ENCODE peak calls at places on chromosomes 1 and 21, in four cellular contexts. K, O, N and P are unnamed samples.

GRCh38 chr1:92975551-92976232 is 14.4 kb upstream of the DIPK1A start:
- DNase-seq in K (no peak), N (peak), O (no peak), P (no peak)

GRCh38 chr1:237851209-237851845 is 39.4 kb downstream of the ZP4 start:
- DNase-seq in O (no peak), K (peak), N (no peak), P (peak)

GRCh38 chr1:204084247-204084772 is 11.4 kb downstream of the SOX13 start:
- DNase-seq in O (no peak), N (no peak), K (no peak), P (peak)

GRCh38 chr21:32819702-32820101 is 48.1 kb upstream of the PAXBP1 start:
- DNase-seq in O (no peak), K (no peak), N (no peak), P (no peak)

GRCh38 chr1:10388387-10388715 is 10.5 kb upstream of the PGD start:
- DNase-seq in O (no peak), K (no peak), N (no peak), P (no peak)

GRCh38 chr1:241611063-241611462 is 29.1 kb downstream of the CHML start:
- DNase-seq in O (peak), K (peak), N (no peak), P (no peak)

GRCh38 chr1:193199940-193200339 is 13.5 kb upstream of the B3GALT2 start:
- DNase-seq in K (no peak), O (no peak), N (no peak), P (no peak)

GRCh38 chr1:212712451-212713303 is 13.0 kb upstream of the BATF3 start:
- DNase-seq in K (no peak), N (no peak), O (no peak), P (no peak)

GRCh38 chr1:204212715-204213114 is 1.1 kb downstream of the GOLT1A start:
- DNase-seq in N (no peak), K (no peak), O (no peak), P (no peak)

GRCh38 chr1:187809547-187809946 is 980.8 kb downstream of the PLA2G4A start:
- DNase-seq in O (no peak), N (no peak), K (no peak), P (no peak)

GRCh38 chr1:235632538-235633219 is 16.9 kb downstream of the GNG4 start:
- DNase-seq in K (no peak), O (no peak), N (peak), P (no peak)

GRCh38 chr21:38984982-38985422 is 179.3 kb downstream of the ETS2 start:
- DNase-seq in N (no peak), K (no peak), O (no peak), P (no peak)

GRCh38 chr1:220563564-220563963 is 35.6 kb downstream of the MARK1 start:
- DNase-seq in N (no peak), O (no peak), K (no peak), P (no peak)

GRCh38 chr1:6508154-6508875 is 16.8 kb upstream of the PLEKHG5 start:
- DNase-seq in O (no peak), K (no peak), N (no peak), P (no peak)

GRCh38 chr1:244654284-244655038 is 1.5 kb downstream of the DESI2 start:
- DNase-seq in K (peak), N (no peak), O (no peak), P (no peak)

GRCh38 chr1:119516680-119517079 is 9.7 kb downstream of the HSD3B1 start:
- DNase-seq in K (no peak), N (no peak), O (peak), P (peak)

GRCh38 chr1:185288435-185288834 is 28.6 kb downstream of the IVNS1ABP start:
- DNase-seq in K (peak), N (no peak), O (no peak), P (no peak)

GRCh38 chr1:237309595-237310118 is 267.7 kb downstream of the RYR2 start:
- DNase-seq in K (no peak), O (no peak), N (no peak), P (no peak)

GRCh38 chr1:89908294-89908992 is 86.5 kb upstream of the ZNF326 start:
- DNase-seq in O (no peak), K (no peak), N (no peak), P (no peak)

GRCh38 chr1:183473286-183473536 is 912 bp downstream of the SMG7 start:
- DNase-seq in O (no peak), K (no peak), N (no peak), P (no peak)

GRCh38 chr1:183471748-183472487 is 381 bp upstream of the SMG7 start:
- DNase-seq in N (peak), O (peak), K (peak), P (peak)

GRCh38 chr1:183470961-183471747 is 1.1 kb upstream of the SMG7 start:
- DNase-seq in O (peak), K (peak), N (peak), P (peak)

GRCh38 chr1:183470147-183470960 is 1.9 kb upstream of the SMG7 start:
- DNase-seq in N (peak), K (peak), O (peak), P (peak)

GRCh38 chr1:183472488-183473285 is at the start of gene SMG7:
- DNase-seq in O (no peak), K (peak), N (no peak), P (no peak)
- TF ChIP-seq EGR1 in O (no peak), K (peak), N (no peak), P (no peak)

GRCh38 chr1:183061194-183061593 is 38.0 kb downstream of the LAMC1 start:
- DNase-seq in K (no peak), N (no peak), O (no peak), P (no peak)
- TF ChIP-seq EGR1 in K (no peak), N (no peak), O (no peak), P (no peak)

DNA sequence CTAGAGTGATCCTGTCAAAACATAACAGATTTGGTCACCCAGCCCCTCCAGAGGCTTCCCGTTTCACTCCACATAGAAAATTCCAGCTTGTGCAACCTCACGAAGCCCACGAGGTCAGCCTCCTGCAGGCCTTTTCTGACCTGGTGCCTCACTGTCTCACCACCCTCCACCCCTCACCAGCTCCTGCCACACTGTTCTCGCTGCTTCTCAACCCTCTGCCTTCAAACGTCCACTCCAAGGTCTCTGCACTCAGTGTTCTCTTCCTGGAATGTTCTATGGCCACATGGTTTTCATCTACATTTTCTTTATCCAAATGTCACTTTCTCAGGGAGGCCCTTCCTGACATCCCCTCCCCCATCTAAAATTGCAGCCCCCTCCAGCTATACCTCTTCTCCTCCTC is 178.9 kb downstream of the DHRS3 start:
- DNase-seq in K (no peak), N (no peak), O (no peak), P (no peak)
- TF ChIP-seq EGR1 in K (no peak), N (no peak), O (no peak), P (no peak)

GRCh38 chr1:181250038-181250437 is 161.5 kb downstream of the IER5 start:
- DNase-seq in K (no peak), N (no peak), O (no peak), P (no peak)

GRCh38 chr1:181255270-181255929 is 166.9 kb downstream of the IER5 start:
- DNase-seq in K (no peak), O (no peak), N (no peak), P (no peak)

GRCh38 chr1:181251713-181252075 is 163.2 kb downstream of the IER5 start:
- DNase-seq in O (no peak), K (no peak), N (no peak), P (peak)

GRCh38 chr1:181257117-181257516 is 168.6 kb downstream of the IER5 start:
- DNase-seq in N (peak), K (no peak), O (no peak), P (no peak)

DNA sequence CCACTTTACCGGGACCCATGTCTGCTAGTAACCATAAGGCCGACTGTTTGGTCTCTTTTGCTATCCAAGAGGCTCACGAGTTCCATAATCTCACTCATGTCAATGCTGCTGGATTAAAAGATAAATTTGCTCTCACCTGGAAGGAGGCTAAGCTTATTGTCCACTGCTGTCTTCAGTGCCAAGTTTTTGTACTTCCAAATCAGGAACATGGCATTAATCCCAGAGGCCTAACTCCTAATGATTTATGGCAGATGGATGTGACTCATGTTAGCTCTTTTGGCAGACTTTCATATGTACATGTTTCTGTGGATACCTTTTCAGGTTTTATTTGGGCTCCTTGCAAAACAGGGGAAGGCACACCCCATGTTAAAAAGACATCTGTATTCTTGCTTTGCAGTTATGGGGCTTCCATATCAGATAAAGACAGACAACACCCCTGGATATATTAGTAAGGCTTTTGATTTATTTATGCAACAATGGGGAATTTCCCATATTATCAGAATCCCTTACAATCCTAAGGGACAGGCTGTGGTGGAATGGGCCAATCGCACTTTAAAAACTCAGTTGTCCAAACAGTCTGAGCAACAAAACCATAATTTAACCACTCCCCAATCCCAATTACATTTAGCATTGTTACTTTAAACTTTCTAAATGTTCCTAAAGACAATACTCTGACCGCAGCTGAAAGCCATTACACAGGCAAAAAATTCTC is 162.7 kb downstream of the IER5 start:
- DNase-seq in K (no peak), N (no peak), O (peak), P (no peak)
- TF ChIP-seq EGR1 in K (no peak), N (no peak), O (no peak), P (no peak)